ENCODE peak calls at places on chromosomes 2 and 18, in ten cellular contexts. N is transverse colon, F is GM12864, I is astrocyte of the cerebellum, A is tibial artery, L is heart right ventricle, V is pancreas, K is Peyer's patch, M is lower lobe of right lung, T is A549. R is an unnamed sample.

GRCh38 chr2:239273280-239274234 is 127.3 kb downstream of the HDAC4 start:
- DNase-seq in N (peak), F (no peak), I (no peak), A (peak), L (no peak), V (no peak), K (no peak), M (peak), T (no peak), R (peak)

GRCh38 chr2:5914831-5915611 is 222.8 kb downstream of the SOX11 start:
- DNase-seq in N (no peak), F (no peak), I (peak), A (no peak), L (peak), V (no peak), K (no peak), M (no peak), T (no peak), R (no peak)

GRCh38 chr2:190468814-190469569 is 60.8 kb downstream of the MFSD6 start:
- DNase-seq in N (peak), F (peak), I (peak), A (peak), L (peak), V (peak), K (no peak), M (no peak), T (peak), R (peak)

GRCh38 chr2:240648155-240648649 is 22.9 kb downstream of the GPR35 start:
- DNase-seq in N (no peak), F (no peak), I (no peak), A (no peak), L (no peak), V (no peak), K (peak), M (no peak), T (no peak), R (peak)

GRCh38 chr2:7950035-7950612 is 731.7 kb upstream of the ID2 start:
- DNase-seq in N (no peak), F (no peak), I (no peak), A (no peak), L (no peak), V (no peak), K (no peak), M (no peak), T (no peak), R (no peak)

GRCh38 chr2:42973771-42974170 is 181.4 kb upstream of the HAAO start:
- DNase-seq in N (no peak), F (no peak), I (no peak), A (no peak), L (no peak), V (no peak), K (no peak), M (no peak), T (no peak), R (no peak)

GRCh38 chr18:22193466-22193865 is 24.1 kb downstream of the GATA6 start:
- DNase-seq in N (peak), F (no peak), I (no peak), A (no peak), L (no peak), V (no peak), K (no peak), M (no peak), T (no peak), R (no peak)

GRCh38 chr2:194686569-194686968 is 970.5 kb upstream of the SLC39A10 start:
- DNase-seq in N (no peak), F (no peak), I (no peak), A (no peak), L (no peak), V (no peak), K (no peak), M (no peak), T (no peak), R (no peak)

GRCh38 chr2:72141881-72142742 is 5.5 kb downstream of the CYP26B1 start:
- DNase-seq in N (no peak), F (no peak), I (no peak), A (no peak), L (no peak), V (no peak), K (no peak), M (no peak), T (no peak), R (peak)

GRCh38 chr2:238169021-238169707 is 10.4 kb downstream of the ERFE start:
- DNase-seq in N (no peak), F (no peak), I (peak), A (peak), L (no peak), V (no peak), K (no peak), M (no peak), T (peak), R (peak)

GRCh38 chr2:60406192-60406591 is 147.3 kb downstream of the BCL11A start:
- DNase-seq in N (no peak), F (no peak), I (no peak), A (no peak), L (no peak), V (no peak), K (no peak), M (no peak), T (no peak), R (no peak)

GRCh38 chr2:169365093-169365483 is 2.8 kb upstream of the LRP2 start:
- DNase-seq in N (no peak), F (peak), I (no peak), A (no peak), L (no peak), V (no peak), K (no peak), M (no peak), T (no peak), R (no peak)

GRCh38 chr2:211144078-211144477 is 587.7 kb downstream of the CPS1 start:
- DNase-seq in N (no peak), F (no peak), I (peak), A (no peak), L (no peak), V (no peak), K (no peak), M (no peak), T (no peak), R (no peak)

GRCh38 chr18:50011813-50012445 is 183.0 kb downstream of the MYO5B start:
- DNase-seq in N (no peak), F (no peak), I (peak), A (no peak), L (no peak), V (no peak), K (no peak), M (no peak), T (no peak), R (no peak)

GRCh38 chr18:50013363-50014138 is 181.4 kb downstream of the MYO5B start:
- DNase-seq in N (no peak), F (no peak), I (no peak), A (no peak), L (no peak), V (no peak), K (no peak), M (no peak), T (no peak), R (no peak)

GRCh38 chr18:50006470-50007046 is 188.4 kb downstream of the MYO5B start:
- DNase-seq in N (no peak), F (no peak), I (no peak), A (no peak), L (no peak), V (no peak), K (no peak), M (no peak), T (no peak), R (no peak)

GRCh38 chr18:50008306-50008705 is 186.6 kb downstream of the MYO5B start:
- DNase-seq in N (no peak), F (no peak), I (no peak), A (no peak), L (no peak), V (no peak), K (no peak), M (no peak), T (no peak), R (no peak)

DNA sequence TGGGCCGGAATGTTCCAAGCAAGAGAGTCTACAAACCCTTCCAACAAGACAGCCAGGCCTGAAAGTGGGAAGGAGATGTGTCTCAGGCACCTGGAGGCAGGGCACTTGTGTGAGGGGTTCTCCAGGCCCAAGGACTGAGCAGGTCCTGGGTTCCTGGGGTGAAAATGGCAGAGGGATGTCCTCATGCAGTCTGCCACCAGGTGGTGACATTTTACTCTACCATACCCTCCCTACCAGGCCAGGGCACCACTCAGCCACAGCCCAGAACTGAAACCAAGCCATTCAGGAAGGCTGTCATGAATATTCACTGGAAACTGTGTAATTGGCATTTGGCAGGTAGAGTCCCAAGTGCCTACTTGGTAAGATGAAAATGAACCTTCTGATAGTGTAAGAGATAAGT is 185.2 kb downstream of the MYO5B start:
- DNase-seq in N (peak), F (peak), I (no peak), A (no peak), L (peak), V (peak), K (peak), M (peak), T (peak), R (no peak)
- TF ChIP-seq CTCF in N (peak), F (peak), I (peak), A (peak), L (peak), V (peak), K (peak), M (peak), T (peak), R (no peak)

GRCh38 chr2:85593023-85593422 is 2.5 kb upstream of the RNF181 start:
- DNase-seq in N (no peak), F (no peak), I (no peak), A (no peak), L (no peak), V (peak), K (no peak), M (no peak), T (no peak), R (no peak)
- TF ChIP-seq CTCF in N (no peak), F (no peak), I (no peak), A (no peak), L (no peak), V (no peak), K (no peak), M (no peak), T (no peak), R (no peak)

GRCh38 chr2:237085261-237086221 is at the start of gene COPS8:
- DNase-seq in N (peak), F (peak), I (peak), A (peak), L (peak), V (peak), K (peak), M (peak), T (peak), R (peak)
- TF ChIP-seq CTCF in N (peak), F (no peak), I (peak), A (no peak), L (peak), V (no peak), K (no peak), M (peak), T (peak), R (no peak)

GRCh38 chr2:58334414-58334813 is 93.3 kb upstream of the FANCL start:
- DNase-seq in N (no peak), F (no peak), I (no peak), A (no peak), L (no peak), V (no peak), K (no peak), M (no peak), T (no peak), R (no peak)
- TF ChIP-seq CTCF in N (no peak), F (no peak), I (no peak), A (no peak), L (no peak), V (no peak), K (no peak), M (no peak), T (no peak), R (no peak)

GRCh38 chr18:27004056-27004829 is 138.7 kb upstream of the AQP4 start:
- DNase-seq in N (no peak), F (no peak), I (no peak), A (no peak), L (no peak), V (no peak), K (no peak), M (no peak), T (no peak), R (no peak)
- TF ChIP-seq CTCF in N (peak), F (peak), I (peak), A (peak), L (peak), V (no peak), K (peak), M (peak), T (peak), R (no peak)